ENCODE peak calls at places on chromosome 10, in five cellular contexts. R is psoas muscle, Y is BE2C, B is fibroblast of the aortic adventitia, T is PC-3. L is an unnamed sample.

GRCh38 chr10:100872034-100872791 is 40.5 kb upstream of the SLF2 start:
- DNase-seq in R (no peak), Y (peak), B (peak), T (peak), L (peak)

GRCh38 chr10:72320676-72321247 is 34.0 kb downstream of the DNAJB12 start:
- DNase-seq in R (peak), Y (peak), B (peak), T (peak), L (peak)

GRCh38 chr10:46550795-46551700 is 5.4 kb downstream of the GPRIN2 start:
- DNase-seq in B (no peak), T (no peak), R (peak), Y (peak), L (no peak)

GRCh38 chr10:17616403-17617030 is 657 bp downstream of the HACD1 start:
- DNase-seq in T (peak), B (peak), Y (peak), R (peak), L (peak)

GRCh38 chr10:114271779-114272167 is 32.7 kb downstream of the VWA2 start:
- DNase-seq in R (peak), Y (no peak), T (peak), B (peak), L (peak)

GRCh38 chr10:106078796-106079576 is 1085.5 kb downstream of the SORCS1 start:
- DNase-seq in B (peak), Y (no peak), T (peak), R (no peak), L (peak)

GRCh38 chr10:69372126-69372980 is 44.4 kb downstream of the TACR2 start:
- DNase-seq in T (peak), Y (no peak), B (peak), R (no peak), L (no peak)

GRCh38 chr10:541750-542371 is 147.6 kb downstream of the DIP2C start:
- DNase-seq in R (no peak), B (no peak), Y (peak), T (no peak), L (no peak)

GRCh38 chr10:62959553-62959952 is 143.4 kb upstream of the EGR2 start:
- DNase-seq in T (peak), Y (no peak), R (no peak), B (no peak), L (no peak)

GRCh38 chr10:79608505-79609375 is 2.0 kb upstream of the SFTPA1 start:
- DNase-seq in B (peak), Y (peak), T (no peak), R (no peak), L (peak)
- TF ChIP-seq CTCF in B (peak), Y (peak), T (no peak), R (peak), L (peak)

GRCh38 chr10:68231106-68231901 is 609 bp downstream of the ATOH7 start:
- DNase-seq in T (peak), B (peak), Y (peak), R (peak), L (peak)
- TF ChIP-seq CTCF in T (no peak), B (peak), Y (peak), R (peak), L (peak)

DNA sequence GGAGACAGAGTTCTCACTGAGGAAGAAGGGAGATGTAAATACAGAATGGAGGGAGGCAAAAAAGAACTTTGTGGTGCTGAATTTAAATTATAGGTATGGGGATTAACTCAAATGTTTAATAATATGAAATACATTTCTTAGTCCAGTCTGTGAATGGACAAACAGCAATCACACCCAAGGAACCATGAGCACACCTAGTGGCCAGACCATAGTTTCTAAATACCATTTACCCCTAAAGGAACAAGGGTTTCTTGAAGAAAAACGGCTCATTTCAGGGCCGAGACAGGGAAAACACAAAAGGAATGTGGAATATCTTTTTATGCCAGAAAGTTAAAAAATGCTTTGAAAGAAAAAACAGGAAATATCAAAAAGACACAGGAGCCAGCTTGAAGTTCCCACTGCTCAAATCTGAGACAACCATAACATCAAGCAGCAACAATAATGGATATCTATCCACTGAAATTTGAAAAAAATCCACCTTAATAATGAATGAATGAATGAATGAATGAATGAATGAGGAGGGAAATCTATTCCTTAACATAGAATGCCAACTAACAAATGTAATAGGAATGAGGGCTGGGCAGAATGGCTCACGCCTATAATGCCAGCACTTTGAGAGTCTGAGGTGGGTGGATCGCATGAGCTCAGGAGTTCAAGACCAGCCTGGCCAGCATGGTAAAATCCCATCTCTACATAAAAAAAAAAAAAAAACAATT is 8.6 kb downstream of the IPMK start:
- DNase-seq in B (no peak), R (no peak), T (peak), Y (no peak), L (peak)
- TF ChIP-seq CTCF in B (peak), R (no peak), T (peak), Y (peak), L (peak)

DNA sequence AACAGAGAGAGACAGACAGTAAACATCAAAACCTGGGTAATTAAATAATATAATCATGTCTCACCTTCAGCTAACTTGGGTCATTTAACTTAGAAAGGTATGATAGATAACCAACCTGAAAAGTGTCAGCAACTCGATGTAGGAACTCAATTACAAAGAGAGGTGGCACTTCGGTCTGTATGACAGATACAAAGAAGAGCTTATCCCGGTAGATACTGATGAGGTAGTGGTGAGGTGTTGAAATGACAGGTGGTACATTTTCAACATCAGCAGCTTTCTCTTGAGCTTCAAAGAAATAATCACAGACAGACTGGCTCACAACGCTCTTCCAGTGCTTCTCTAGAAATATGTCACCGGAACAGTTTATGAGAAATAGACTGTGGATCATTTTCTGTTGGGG is 12.6 kb downstream of the AP3M1 start:
- DNase-seq in Y (no peak), T (no peak), B (no peak), R (no peak), L (no peak)
- TF ChIP-seq CTCF in Y (no peak), T (peak), B (no peak), R (no peak), L (no peak)